ENCODE peak calls at places on chromosomes 12 and 14, in ten cellular contexts. One of them, this sample, is unnamed.

GRCh38 chr12:6620137-6620884 is 13.1 kb upstream of the CHD4 start:
- DNase-seq in SIG-M5: no peak
- DNase-seq in ovary: no peak
- DNase-seq in DMS153: no peak
- DNase-seq in neural crest cell: peak; percentile 53
- DNase-seq in memory B cell: no peak
- DNase-seq in heart left ventricle: peak; percentile 53
- DNase-seq in GM12891: no peak
- DNase-seq in stimulated activated CD4-positive, alpha-beta T cell treated with anti-CD3 and anti-CD28 coated beads, Interleukin-1b, Interleukin-23, amount 100 ng/mL, for 1 hour: no peak
- DNase-seq in endothelial cell: peak; percentile 84
- DNase-seq in this sample: peak; percentile 76

GRCh38 chr12:113227169-113227568 is 5.9 kb downstream of the TPCN1 start:
- DNase-seq in SIG-M5: no peak
- DNase-seq in ovary: no peak
- DNase-seq in DMS153: no peak
- DNase-seq in neural crest cell: no peak
- DNase-seq in memory B cell: no peak
- DNase-seq in heart left ventricle: peak; percentile 73
- DNase-seq in GM12891: no peak
- DNase-seq in stimulated activated CD4-positive, alpha-beta T cell treated with anti-CD3 and anti-CD28 coated beads, Interleukin-1b, Interleukin-23, amount 100 ng/mL, for 1 hour: no peak
- DNase-seq in endothelial cell: no peak
- DNase-seq in this sample: no peak

GRCh38 chr14:58082011-58082410 is 70.0 kb downstream of the ARMH4 start:
- DNase-seq in SIG-M5: no peak
- DNase-seq in ovary: no peak
- DNase-seq in DMS153: no peak
- DNase-seq in neural crest cell: no peak
- DNase-seq in memory B cell: no peak
- DNase-seq in heart left ventricle: no peak
- DNase-seq in GM12891: no peak
- DNase-seq in stimulated activated CD4-positive, alpha-beta T cell treated with anti-CD3 and anti-CD28 coated beads, Interleukin-1b, Interleukin-23, amount 100 ng/mL, for 1 hour: no peak
- DNase-seq in endothelial cell: no peak
- DNase-seq in this sample: no peak

GRCh38 chr12:106673151-106673550 is 90.3 kb downstream of the RFX4 start:
- DNase-seq in SIG-M5: no peak
- DNase-seq in ovary: no peak
- DNase-seq in DMS153: no peak
- DNase-seq in neural crest cell: no peak
- DNase-seq in memory B cell: no peak
- DNase-seq in heart left ventricle: no peak
- DNase-seq in GM12891: no peak
- DNase-seq in stimulated activated CD4-positive, alpha-beta T cell treated with anti-CD3 and anti-CD28 coated beads, Interleukin-1b, Interleukin-23, amount 100 ng/mL, for 1 hour: no peak
- DNase-seq in endothelial cell: no peak
- DNase-seq in this sample: no peak

GRCh38 chr12:122614839-122615238 is 87.8 kb downstream of the KNTC1 start:
- DNase-seq in SIG-M5: no peak
- DNase-seq in ovary: no peak
- DNase-seq in DMS153: no peak
- DNase-seq in neural crest cell: no peak
- DNase-seq in memory B cell: no peak
- DNase-seq in heart left ventricle: no peak
- DNase-seq in GM12891: no peak
- DNase-seq in stimulated activated CD4-positive, alpha-beta T cell treated with anti-CD3 and anti-CD28 coated beads, Interleukin-1b, Interleukin-23, amount 100 ng/mL, for 1 hour: no peak
- DNase-seq in endothelial cell: no peak
- DNase-seq in this sample: no peak

GRCh38 chr12:120013659-120014380 is 24.8 kb downstream of the BICDL1 start:
- DNase-seq in SIG-M5: no peak
- DNase-seq in ovary: no peak
- DNase-seq in DMS153: no peak
- DNase-seq in neural crest cell: no peak
- DNase-seq in memory B cell: no peak
- DNase-seq in heart left ventricle: no peak
- DNase-seq in GM12891: no peak
- DNase-seq in stimulated activated CD4-positive, alpha-beta T cell treated with anti-CD3 and anti-CD28 coated beads, Interleukin-1b, Interleukin-23, amount 100 ng/mL, for 1 hour: no peak
- DNase-seq in endothelial cell: no peak
- DNase-seq in this sample: no peak

GRCh38 chr14:33691907-33692306 is 259.0 kb downstream of the EGLN3 start:
- DNase-seq in SIG-M5: no peak
- DNase-seq in ovary: no peak
- DNase-seq in DMS153: no peak
- DNase-seq in neural crest cell: no peak
- DNase-seq in memory B cell: no peak
- DNase-seq in heart left ventricle: no peak
- DNase-seq in GM12891: no peak
- DNase-seq in stimulated activated CD4-positive, alpha-beta T cell treated with anti-CD3 and anti-CD28 coated beads, Interleukin-1b, Interleukin-23, amount 100 ng/mL, for 1 hour: no peak
- DNase-seq in endothelial cell: no peak
- DNase-seq in this sample: no peak

GRCh38 chr12:102444093-102444492 is 36.3 kb downstream of the IGF1 start:
- DNase-seq in SIG-M5: no peak
- DNase-seq in ovary: no peak
- DNase-seq in DMS153: no peak
- DNase-seq in neural crest cell: no peak
- DNase-seq in memory B cell: no peak
- DNase-seq in heart left ventricle: no peak
- DNase-seq in GM12891: no peak
- DNase-seq in stimulated activated CD4-positive, alpha-beta T cell treated with anti-CD3 and anti-CD28 coated beads, Interleukin-1b, Interleukin-23, amount 100 ng/mL, for 1 hour: no peak
- DNase-seq in endothelial cell: no peak
- DNase-seq in this sample: no peak

GRCh38 chr12:53696285-53696654 is 20.4 kb upstream of the ATP5MC2 start:
- DNase-seq in SIG-M5: no peak
- DNase-seq in ovary: peak; percentile 36
- DNase-seq in DMS153: peak; percentile 97
- DNase-seq in neural crest cell: peak; percentile 44
- DNase-seq in memory B cell: no peak
- DNase-seq in heart left ventricle: peak; percentile 66
- DNase-seq in GM12891: peak; percentile 56
- DNase-seq in stimulated activated CD4-positive, alpha-beta T cell treated with anti-CD3 and anti-CD28 coated beads, Interleukin-1b, Interleukin-23, amount 100 ng/mL, for 1 hour: no peak
- DNase-seq in endothelial cell: peak; percentile 62
- DNase-seq in this sample: no peak

GRCh38 chr14:104787736-104788532 is 7.6 kb downstream of the AKT1 start:
- DNase-seq in SIG-M5: no peak
- DNase-seq in ovary: no peak
- DNase-seq in DMS153: no peak
- DNase-seq in neural crest cell: no peak
- DNase-seq in memory B cell: no peak
- DNase-seq in heart left ventricle: peak; percentile 53
- DNase-seq in GM12891: no peak
- DNase-seq in stimulated activated CD4-positive, alpha-beta T cell treated with anti-CD3 and anti-CD28 coated beads, Interleukin-1b, Interleukin-23, amount 100 ng/mL, for 1 hour: no peak
- DNase-seq in endothelial cell: no peak
- DNase-seq in this sample: peak; percentile 85

GRCh38 chr14:91246051-91246852 is 1.7 kb upstream of the GPR68 start:
- DNase-seq in SIG-M5: no peak
- DNase-seq in ovary: no peak
- DNase-seq in DMS153: no peak
- DNase-seq in neural crest cell: no peak
- DNase-seq in memory B cell: no peak
- DNase-seq in heart left ventricle: no peak
- DNase-seq in GM12891: no peak
- DNase-seq in stimulated activated CD4-positive, alpha-beta T cell treated with anti-CD3 and anti-CD28 coated beads, Interleukin-1b, Interleukin-23, amount 100 ng/mL, for 1 hour: no peak
- DNase-seq in endothelial cell: no peak
- DNase-seq in this sample: no peak

GRCh38 chr12:107329569-107330324 is 236.4 kb upstream of the CRY1 start:
- DNase-seq in SIG-M5: no peak
- DNase-seq in ovary: no peak
- DNase-seq in DMS153: no peak
- DNase-seq in neural crest cell: no peak
- DNase-seq in memory B cell: no peak
- DNase-seq in heart left ventricle: no peak
- DNase-seq in GM12891: no peak
- DNase-seq in stimulated activated CD4-positive, alpha-beta T cell treated with anti-CD3 and anti-CD28 coated beads, Interleukin-1b, Interleukin-23, amount 100 ng/mL, for 1 hour: no peak
- DNase-seq in endothelial cell: no peak
- DNase-seq in this sample: no peak

GRCh38 chr12:130813436-130813835 is 25.6 kb downstream of the STX2 start:
- DNase-seq in SIG-M5: no peak
- DNase-seq in ovary: no peak
- DNase-seq in DMS153: no peak
- DNase-seq in neural crest cell: no peak
- DNase-seq in memory B cell: no peak
- DNase-seq in heart left ventricle: no peak
- DNase-seq in GM12891: no peak
- DNase-seq in stimulated activated CD4-positive, alpha-beta T cell treated with anti-CD3 and anti-CD28 coated beads, Interleukin-1b, Interleukin-23, amount 100 ng/mL, for 1 hour: no peak
- DNase-seq in endothelial cell: peak; percentile 27
- DNase-seq in this sample: no peak

GRCh38 chr14:61107148-61107641 is 126.2 kb downstream of the SLC38A6 start:
- DNase-seq in SIG-M5: no peak
- DNase-seq in ovary: no peak
- DNase-seq in DMS153: no peak
- DNase-seq in neural crest cell: no peak
- DNase-seq in memory B cell: no peak
- DNase-seq in heart left ventricle: peak; percentile 65
- DNase-seq in GM12891: no peak
- DNase-seq in stimulated activated CD4-positive, alpha-beta T cell treated with anti-CD3 and anti-CD28 coated beads, Interleukin-1b, Interleukin-23, amount 100 ng/mL, for 1 hour: no peak
- DNase-seq in endothelial cell: no peak
- DNase-seq in this sample: no peak

GRCh38 chr12:25583545-25583944 is 30.5 kb upstream of the LMNTD1 start:
- DNase-seq in SIG-M5: no peak
- DNase-seq in ovary: peak; percentile 42
- DNase-seq in DMS153: no peak
- DNase-seq in neural crest cell: no peak
- DNase-seq in memory B cell: no peak
- DNase-seq in heart left ventricle: peak; percentile 30
- DNase-seq in GM12891: no peak
- DNase-seq in stimulated activated CD4-positive, alpha-beta T cell treated with anti-CD3 and anti-CD28 coated beads, Interleukin-1b, Interleukin-23, amount 100 ng/mL, for 1 hour: no peak
- DNase-seq in endothelial cell: no peak
- DNase-seq in this sample: no peak

GRCh38 chr14:29741909-29742401 is 185.7 kb downstream of the PRKD1 start:
- DNase-seq in SIG-M5: no peak
- DNase-seq in ovary: peak; percentile 60
- DNase-seq in DMS153: peak; percentile 52
- DNase-seq in neural crest cell: no peak
- DNase-seq in memory B cell: no peak
- DNase-seq in heart left ventricle: peak; percentile 38
- DNase-seq in GM12891: no peak
- DNase-seq in stimulated activated CD4-positive, alpha-beta T cell treated with anti-CD3 and anti-CD28 coated beads, Interleukin-1b, Interleukin-23, amount 100 ng/mL, for 1 hour: no peak
- DNase-seq in endothelial cell: no peak
- DNase-seq in this sample: no peak

GRCh38 chr12:12474931-12475485 is 87.7 kb downstream of the DUSP16 start:
- DNase-seq in SIG-M5: no peak
- DNase-seq in ovary: no peak
- DNase-seq in DMS153: no peak
- DNase-seq in neural crest cell: no peak
- DNase-seq in memory B cell: no peak
- DNase-seq in heart left ventricle: no peak
- DNase-seq in GM12891: peak; percentile 53
- DNase-seq in stimulated activated CD4-positive, alpha-beta T cell treated with anti-CD3 and anti-CD28 coated beads, Interleukin-1b, Interleukin-23, amount 100 ng/mL, for 1 hour: no peak
- DNase-seq in endothelial cell: no peak
- DNase-seq in this sample: no peak